ENCODE peak calls at places on chromosomes 6 and 20, in six cellular contexts. T is progenitor cell of endocrine pancreas, S is glomerular endothelial cell, V is NCI-H1105, C is HCEC 1CT, O is tibial artery. Z is an unnamed sample.

GRCh38 chr6:149318581-149319286 is 1.2 kb downstream of the TAB2 start:
- DNase-seq in T (no peak), S (no peak), V (no peak), C (no peak), O (no peak), Z (no peak)

GRCh38 chr20:59985864-59986263 is 27.6 kb downstream of the CDH26 start:
- DNase-seq in T (no peak), S (no peak), V (no peak), C (no peak), O (no peak), Z (no peak)

GRCh38 chr20:32941155-32941885 is 62.9 kb downstream of the SUN5 start:
- DNase-seq in T (no peak), S (no peak), V (no peak), C (no peak), O (no peak), Z (no peak)

GRCh38 chr20:17225891-17226409 is 890 bp upstream of the PCSK2 start:
- DNase-seq in T (peak; percentile 17), S (no peak), V (peak; percentile 43), C (no peak), O (no peak), Z (no peak)

GRCh38 chr6:144217264-144217663 is 66.9 kb downstream of the STX11 start:
- DNase-seq in T (no peak), S (no peak), V (no peak), C (no peak), O (no peak), Z (no peak)

GRCh38 chr6:56551409-56552120 is 91.1 kb downstream of the DST start:
- DNase-seq in T (no peak), S (no peak), V (no peak), C (no peak), O (no peak), Z (no peak)

GRCh38 chr20:49534314-49534713 is 33.6 kb downstream of the PTGIS start:
- DNase-seq in T (peak; percentile 52), S (peak; percentile 18), V (peak; percentile 60), C (peak; percentile 38), O (no peak), Z (peak; percentile 51)

GRCh38 chr6:151451950-151452749 is at the start of gene RMND1:
- DNase-seq in T (peak; percentile 98), S (peak; percentile 97), V (peak; percentile 99), C (peak; percentile 100), O (peak; percentile 100), Z (peak; percentile 98)

GRCh38 chr6:25012657-25013056 is 76.9 kb upstream of the RIPOR2 start:
- DNase-seq in T (no peak), S (no peak), V (no peak), C (peak; percentile 89), O (no peak), Z (no peak)

GRCh38 chr6:46947497-46947896 is 25.8 kb upstream of the ADGRF5 start:
- DNase-seq in T (no peak), S (peak; percentile 93), V (no peak), C (no peak), O (no peak), Z (no peak)

GRCh38 chr6:34237316-34237721 is 646 bp downstream of the HMGA1 start:
- DNase-seq in T (no peak), S (no peak), V (peak; percentile 11), C (no peak), O (no peak), Z (no peak)

GRCh38 chr20:19249515-19249914 is 37.1 kb downstream of the SLC24A3 start:
- DNase-seq in T (no peak), S (no peak), V (no peak), C (peak; percentile 64), O (no peak), Z (no peak)

GRCh38 chr6:110652520-110652919 is 162.7 kb downstream of the CDK19 start:
- DNase-seq in T (no peak), S (no peak), V (no peak), C (peak; percentile 42), O (no peak), Z (no peak)

GRCh38 chr6:136684483-136684882 is 107.8 kb downstream of the MAP3K5 start:
- DNase-seq in T (no peak), S (no peak), V (no peak), C (no peak), O (no peak), Z (no peak)

GRCh38 chr20:31845300-31845863 is at the start of gene FOXS1:
- DNase-seq in T (no peak), S (no peak), V (no peak), C (no peak), O (peak; percentile 74), Z (no peak)

GRCh38 chr6:169162968-169163903 is 90.4 kb downstream of the THBS2 start:
- DNase-seq in T (no peak), S (peak; percentile 23), V (no peak), C (peak; percentile 91), O (peak; percentile 78), Z (no peak)

GRCh38 chr6:65059568-65059967 is 647.5 kb downstream of the EYS start:
- DNase-seq in T (no peak), S (no peak), V (no peak), C (no peak), O (no peak), Z (no peak)

GRCh38 chr6:33298773-33299236 is at the start of gene RGL2:
- DNase-seq in T (no peak), S (no peak), V (peak; percentile 33), C (peak; percentile 48), O (peak; percentile 88), Z (no peak)

GRCh38 chr6:41326092-41326491 is 9.3 kb upstream of the NCR2 start:
- DNase-seq in T (no peak), S (no peak), V (no peak), C (no peak), O (no peak), Z (no peak)

GRCh38 chr6:99458319-99458718 is 33.2 kb upstream of the PNISR start:
- DNase-seq in T (no peak), S (no peak), V (no peak), C (peak; percentile 35), O (no peak), Z (no peak)

GRCh38 chr6:119966484-119966883 is 616.9 kb upstream of the MAN1A1 start:
- DNase-seq in T (no peak), S (no peak), V (no peak), C (no peak), O (no peak), Z (no peak)

GRCh38 chr6:70668499-70668812 is 773 bp downstream of the SMAP1 start:
- DNase-seq in T (no peak), S (no peak), V (peak; percentile 49), C (no peak), O (no peak), Z (no peak)

GRCh38 chr6:16154904-16155303 is 26.0 kb downstream of the MYLIP start:
- DNase-seq in T (no peak), S (no peak), V (no peak), C (no peak), O (peak; percentile 39), Z (no peak)

GRCh38 chr6:23339268-23339667 is 769.9 kb downstream of the HDGFL1 start:
- DNase-seq in T (no peak), S (no peak), V (no peak), C (no peak), O (no peak), Z (no peak)